ENCODE peak calls at places on chromosome 7, in four cellular contexts. V is IMR-90, I is SJSA1, Z is nucleus accumbens. F is an unnamed sample.

GRCh38 chr7:42869131-42870020 is 42.5 kb downstream of the C7orf25 start:
- DNase-seq in V (no peak), I (no peak), Z (no peak), F (no peak)

GRCh38 chr7:158581440-158582088 is 6.1 kb downstream of the PTPRN2 start:
- DNase-seq in I (no peak), V (no peak), Z (no peak), F (peak; percentile 70)

GRCh38 chr7:114976666-114977065 is 54.8 kb downstream of the MDFIC start:
- DNase-seq in V (peak; percentile 64), I (no peak), Z (no peak), F (no peak)

GRCh38 chr7:103504505-103505135 is 58.6 kb upstream of the SLC26A5 start:
- DNase-seq in Z (no peak), V (no peak), I (peak; percentile 57), F (no peak)

GRCh38 chr7:151416921-151417320 is 7.1 kb upstream of the WDR86 start:
- DNase-seq in V (no peak), Z (no peak), I (no peak), F (no peak)

GRCh38 chr7:105924950-105925349 is 38.1 kb upstream of the CDHR3 start:
- DNase-seq in Z (no peak), V (no peak), I (no peak), F (no peak)

GRCh38 chr7:43467406-43467805 is 115.5 kb upstream of the STK17A start:
- DNase-seq in V (peak; percentile 55), I (no peak), Z (no peak), F (no peak)

GRCh38 chr7:50613473-50613872 is 48.3 kb upstream of the DDC start:
- DNase-seq in Z (no peak), I (no peak), V (no peak), F (no peak)

GRCh38 chr7:158085741-158086695 is 501.6 kb downstream of the PTPRN2 start:
- DNase-seq in Z (no peak), I (no peak), V (no peak), F (no peak)

GRCh38 chr7:79778786-79779382 is 325.4 kb upstream of the MAGI2 start:
- DNase-seq in Z (no peak), I (no peak), V (peak; percentile 94), F (no peak)

GRCh38 chr7:4139656-4140320 is 542.3 kb upstream of the FOXK1 start:
- DNase-seq in I (no peak), V (no peak), Z (no peak), F (no peak)

GRCh38 chr7:12281026-12281425 is 69.9 kb downstream of the TMEM106B start:
- DNase-seq in Z (no peak), V (peak; percentile 5), I (no peak), F (no peak)

GRCh38 chr7:102994567-102994966 is 80.0 kb downstream of the FBXL13 start:
- DNase-seq in I (no peak), V (no peak), Z (no peak), F (no peak)

GRCh38 chr7:152516216-152516615 is 80.4 kb upstream of the KMT2C start:
- DNase-seq in I (no peak), Z (no peak), V (no peak), F (no peak)

GRCh38 chr7:18337425-18337824 is 158.1 kb upstream of the HDAC9 start:
- DNase-seq in I (no peak), Z (no peak), V (no peak), F (no peak)

GRCh38 chr7:22137466-22137865 is 191.8 kb upstream of the CDCA7L start:
- DNase-seq in Z (no peak), V (peak; percentile 38), I (no peak), F (no peak)

GRCh38 chr7:90387470-90388240 is 15.6 kb upstream of the CLDN12 start:
- DNase-seq in I (no peak), Z (no peak), V (peak; percentile 22), F (no peak)

GRCh38 chr7:106039486-106040060 is 72.5 kb downstream of the SYPL1 start:
- DNase-seq in I (no peak), V (peak; percentile 92), Z (no peak), F (no peak)

GRCh38 chr7:76507723-76508406 is 2.5 kb upstream of the UPK3B start:
- DNase-seq in Z (no peak), V (no peak), I (no peak), F (no peak)

GRCh38 chr7:20270867-20271266 is 53.7 kb upstream of the MACC1 start:
- DNase-seq in Z (no peak), V (no peak), I (no peak), F (no peak)

GRCh38 chr7:142231716-142232115 is 26.1 kb downstream of the PRSS58 start:
- DNase-seq in V (no peak), Z (no peak), I (peak; percentile 52), F (no peak)

GRCh38 chr7:105352018-105352612 is 36.6 kb downstream of the SRPK2 start:
- DNase-seq in I (peak; percentile 59), V (peak; percentile 82), Z (peak; percentile 10), F (peak; percentile 65)

GRCh38 chr7:139111147-139111546 is 1.6 kb upstream of the ZC3HAV1 start:
- DNase-seq in I (no peak), V (no peak), Z (no peak), F (no peak)

GRCh38 chr7:92685146-92686042 is 95.2 kb upstream of the FAM133B start:
- DNase-seq in Z (no peak), V (no peak), I (no peak), F (no peak)

GRCh38 chr7:26365077-26365896 is 73.6 kb downstream of the SNX10 start:
- DNase-seq in I (no peak), V (peak; percentile 77), Z (peak; percentile 25), F (peak; percentile 65)

GRCh38 chr7:11831727-11832495 is at the start of gene THSD7A:
- DNase-seq in Z (peak; percentile 45), V (peak; percentile 13), I (peak; percentile 46), F (peak; percentile 23)